ENCODE peak calls at places on chromosome 14, in six cellular contexts. I, C, X, M, U and H are unnamed samples.

GRCh38 chr14:70139384-70139783 is 49.4 kb downstream of the SLC8A3 start:
- DNase-seq in X (no peak), I (no peak), C (no peak), M (no peak), U (no peak), H (no peak)

GRCh38 chr14:69483765-69484443 is 624 bp upstream of the PLEKHD1 start:
- DNase-seq in I (peak; percentile 73), C (peak; percentile 19), M (no peak), X (peak; percentile 16), U (no peak), H (peak; percentile 57)

GRCh38 chr14:80213602-80214001 is 2.3 kb upstream of the DIO2 start:
- DNase-seq in X (peak; percentile 89), I (no peak), M (no peak), U (peak; percentile 79), C (peak; percentile 88), H (no peak)

GRCh38 chr14:44374906-44375305 is 132.2 kb downstream of the FSCB start:
- DNase-seq in U (no peak), X (no peak), I (no peak), C (no peak), M (no peak), H (no peak)

GRCh38 chr14:75429562-75429961 is 1.7 kb downstream of the JDP2 start:
- DNase-seq in C (no peak), M (no peak), I (no peak), X (no peak), U (no peak), H (no peak)

GRCh38 chr14:88983755-88984154 is 159.3 kb downstream of the TTC8 start:
- DNase-seq in C (peak; percentile 94), M (no peak), X (peak; percentile 92), I (no peak), U (peak; percentile 68), H (no peak)

GRCh38 chr14:35221462-35221861 is 70.7 kb upstream of the PSMA6 start:
- DNase-seq in C (peak; percentile 40), U (no peak), M (no peak), X (peak; percentile 27), I (no peak), H (no peak)

GRCh38 chr14:86296173-86296572 is 766.2 kb downstream of the FLRT2 start:
- DNase-seq in X (peak; percentile 0), U (no peak), M (no peak), C (peak; percentile 1), I (no peak), H (no peak)

GRCh38 chr14:53953828-53954550 is 2.6 kb downstream of the BMP4 start:
- DNase-seq in I (peak; percentile 77), U (no peak), X (peak; percentile 57), M (no peak), C (peak; percentile 14), H (no peak)

GRCh38 chr14:95200404-95200803 is 43.1 kb upstream of the DICER1 start:
- DNase-seq in X (no peak), U (no peak), I (peak; percentile 87), M (no peak), C (no peak), H (no peak)

GRCh38 chr14:85853996-85854526 is 324.1 kb downstream of the FLRT2 start:
- DNase-seq in U (no peak), M (no peak), C (no peak), X (no peak), I (no peak), H (no peak)

GRCh38 chr14:90632868-90633267 is 183.4 kb downstream of the TTC7B start:
- DNase-seq in M (no peak), X (no peak), I (no peak), U (no peak), C (no peak), H (no peak)

GRCh38 chr14:68682166-68683103 is 110.4 kb downstream of the ZFP36L1 start:
- DNase-seq in C (peak; percentile 97), U (no peak), M (no peak), I (peak; percentile 46), X (peak; percentile 99), H (no peak)

GRCh38 chr14:106694638-106695393 is 1168.4 kb downstream of the TMEM121 start:
- DNase-seq in M (no peak), U (no peak), C (no peak), X (no peak), I (no peak), H (no peak)

GRCh38 chr14:24367506-24368214 is at the start of gene NFATC4:
- DNase-seq in M (peak; percentile 63), U (peak; percentile 92), C (peak; percentile 97), I (no peak), X (peak; percentile 98), H (peak; percentile 60)

GRCh38 chr14:90424075-90424474 is 27.2 kb downstream of the CALM1 start:
- DNase-seq in C (no peak), X (no peak), M (no peak), U (no peak), I (no peak), H (no peak)

GRCh38 chr14:87667661-87668060 is 325.3 kb downstream of the GALC start:
- DNase-seq in X (no peak), I (no peak), U (no peak), C (no peak), M (no peak), H (no peak)

GRCh38 chr14:99515301-99516155 is 34.3 kb downstream of the CCNK start:
- DNase-seq in U (no peak), M (peak; percentile 8), I (no peak), C (no peak), X (no peak), H (peak; percentile 43)

GRCh38 chr14:103108749-103109207 is 14.3 kb downstream of the EXOC3L4 start:
- DNase-seq in I (no peak), M (no peak), C (peak; percentile 40), X (peak; percentile 58), U (peak; percentile 78), H (no peak)
- H3K4me3 ChIP-seq in I (no peak overlapping the region), M (no peak overlapping the region), C (no peak overlapping the region), X (no peak overlapping the region), U (no peak overlapping the region), H (no peak overlapping the region)

GRCh38 chr14:71363961-71364360 is 456.7 kb downstream of the PCNX1 start:
- DNase-seq in M (no peak), C (peak; percentile 89), I (no peak), U (no peak), X (peak; percentile 78), H (no peak)
- H3K4me3 ChIP-seq in M (no peak overlapping the region), C (no peak overlapping the region), I (no peak overlapping the region), U (no peak overlapping the region), X (no peak overlapping the region), H (no peak overlapping the region)

DNA sequence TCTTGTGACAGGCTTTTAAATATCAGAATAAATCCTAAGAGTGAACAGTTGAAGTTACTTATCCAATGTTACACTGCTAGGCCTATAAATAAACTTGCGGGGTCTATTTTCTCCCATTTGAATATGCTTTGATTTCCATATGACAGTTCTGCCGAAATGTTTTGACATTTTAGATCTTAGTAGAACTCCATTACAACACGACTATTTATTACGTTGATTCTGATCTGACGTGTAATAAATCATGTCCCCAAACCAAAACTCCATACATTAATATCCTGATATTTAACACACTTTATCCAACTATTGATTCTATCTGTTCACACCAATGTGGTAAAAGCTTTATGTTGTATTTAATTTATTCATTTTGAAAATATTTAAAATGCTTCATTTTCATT is 16.1 kb upstream of the NEMF start:
- DNase-seq in U (no peak), I (no peak), M (no peak), C (no peak), X (no peak), H (no peak)
- H3K4me3 ChIP-seq in U (peak overlapping the region; percentile 79), I (peak overlapping the region; percentile 74), M (peak overlapping the region; percentile 69), C (peak overlapping the region; percentile 70), X (peak overlapping the region; percentile 52), H (peak overlapping the region; percentile 60)

GRCh38 chr14:104844306-104845032 is 20.6 kb upstream of the CEP170B start:
- DNase-seq in U (peak; percentile 83), X (no peak), I (peak; percentile 62), M (no peak), C (no peak), H (no peak)
- H3K4me3 ChIP-seq in U (peak overlapping the region; percentile 71), X (no peak overlapping the region), I (peak overlapping the region; percentile 40), M (peak overlapping the region; percentile 42), C (no peak overlapping the region), H (peak overlapping the region; percentile 66)

DNA sequence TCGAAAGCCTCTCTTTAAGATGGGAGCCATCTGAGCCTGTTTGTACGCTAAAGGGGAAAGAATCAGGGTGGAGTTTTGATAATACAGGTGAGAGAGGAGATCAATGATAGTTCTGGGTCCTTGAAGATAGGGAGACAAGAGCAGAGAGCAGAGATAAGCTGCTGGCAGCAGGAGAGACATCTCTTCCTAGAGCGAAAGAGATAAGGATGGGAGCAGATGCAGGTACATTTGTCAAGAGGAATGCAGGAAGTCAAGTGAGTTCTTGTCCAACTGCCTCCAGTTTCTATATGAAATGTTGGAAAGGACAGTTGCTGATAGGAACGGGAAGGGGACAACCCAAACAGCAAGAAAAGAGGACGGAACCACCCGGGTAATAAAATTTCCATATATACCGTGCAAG is 24.7 kb upstream of the HIF1A start:
- DNase-seq in M (no peak), I (no peak), U (no peak), X (no peak), C (no peak), H (no peak)
- H3K4me3 ChIP-seq in M (no peak overlapping the region), I (no peak overlapping the region), U (no peak overlapping the region), X (no peak overlapping the region), C (no peak overlapping the region), H (no peak overlapping the region)

GRCh38 chr14:76955575-76956252 is 72.8 kb downstream of the IRF2BPL start:
- DNase-seq in U (peak; percentile 84), I (no peak), X (peak; percentile 78), M (no peak), C (peak; percentile 53), H (no peak)

GRCh38 chr14:76954791-76955190 is 73.7 kb downstream of the IRF2BPL start:
- DNase-seq in I (no peak), C (no peak), M (no peak), X (no peak), U (no peak), H (no peak)

GRCh38 chr14:76951149-76951548 is 77.4 kb downstream of the IRF2BPL start:
- DNase-seq in U (no peak), M (no peak), X (no peak), C (no peak), I (no peak), H (no peak)

GRCh38 chr14:76954371-76954770 is 74.1 kb downstream of the IRF2BPL start:
- DNase-seq in X (no peak), U (no peak), M (no peak), I (no peak), C (no peak), H (no peak)

DNA sequence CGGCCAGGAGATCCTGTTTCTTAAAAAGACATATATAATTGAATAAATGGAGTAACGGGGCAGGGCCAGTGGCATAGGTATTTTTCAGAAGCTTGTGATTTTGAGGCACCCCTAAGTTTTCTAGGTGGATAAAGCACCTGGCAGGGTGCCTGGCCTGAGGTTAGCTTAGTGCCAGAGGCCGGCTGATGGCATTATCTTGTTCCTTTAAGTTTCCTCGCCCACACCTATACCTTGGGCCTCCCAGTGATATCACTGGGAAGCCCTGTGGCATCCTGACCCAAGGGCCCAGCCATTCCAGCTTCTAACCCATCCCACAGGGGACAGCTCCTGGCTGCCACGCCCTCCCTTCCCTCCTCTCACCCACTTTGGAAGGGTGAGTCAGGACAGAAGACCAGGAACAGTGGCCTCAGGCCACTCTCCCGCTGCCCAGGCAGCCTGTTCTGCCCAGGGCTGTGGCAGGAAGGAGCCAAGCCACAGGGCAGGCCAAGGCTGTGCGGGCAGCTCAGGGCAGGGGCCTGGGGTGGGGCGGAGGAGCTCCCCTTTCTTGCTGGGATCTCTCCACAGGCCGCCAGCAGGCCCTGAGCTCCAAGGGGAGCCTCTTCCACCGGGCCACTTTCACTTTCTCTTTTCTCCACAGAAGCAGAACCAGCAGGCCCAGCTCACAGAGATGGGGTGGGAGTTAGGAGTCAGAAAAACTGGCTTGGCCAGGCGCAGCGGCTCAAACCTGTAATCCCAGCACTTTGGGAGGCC is 75.1 kb downstream of the IRF2BPL start:
- DNase-seq in X (peak; percentile 73), C (peak; percentile 86), I (peak; percentile 86), M (peak; percentile 41), U (no peak), H (peak; percentile 79)
- H3K4me3 ChIP-seq in X (peak overlapping the region; percentile 41), C (peak overlapping the region; percentile 36), I (peak overlapping the region; percentile 31), M (peak overlapping the region; percentile 35), U (no peak overlapping the region), H (peak overlapping the region; percentile 3)

GRCh38 chr14:42307239-42307825 is 700.7 kb downstream of the LRFN5 start:
- DNase-seq in I (no peak), X (no peak), M (no peak), C (no peak), U (no peak), H (no peak)
- H3K4me3 ChIP-seq in I (no peak overlapping the region), X (no peak overlapping the region), M (no peak overlapping the region), C (no peak overlapping the region), U (peak overlapping the region; percentile 50), H (no peak overlapping the region)